ENCODE peak calls at places on chromosomes 12 and 14, in seven cellular contexts. M is lung microvascular endothelial cell; W is ureter; H is GM18507; V is activated CD4-positive, alpha-beta T cell treated with anti-CD3 and anti-CD28 coated beads for 1 hour; D is non-pigmented ciliary epithelial cell; O is KBM-7. A is an unnamed sample.

GRCh38 chr14:65549429-65549828 is 136.9 kb downstream of the FUT8 start:
- DNase-seq in M (no peak), W (no peak), H (no peak), V (no peak), D (no peak), O (peak; percentile 81), A (no peak)

GRCh38 chr12:127774828-127775227 is 492.1 kb upstream of the TMEM132C start:
- DNase-seq in M (no peak), W (no peak), H (no peak), V (no peak), D (no peak), O (no peak), A (no peak)

GRCh38 chr14:69669375-69669774 is 58.0 kb downstream of the SUSD6 start:
- DNase-seq in M (no peak), W (no peak), H (no peak), V (no peak), D (no peak), O (no peak), A (no peak)

GRCh38 chr12:132488127-132489077 is 1.5 kb upstream of the FBRSL1 start:
- DNase-seq in M (no peak), W (peak; percentile 66), H (no peak), V (no peak), D (no peak), O (peak; percentile 95), A (no peak)

GRCh38 chr12:90076851-90077319 is 368.2 kb upstream of the ATP2B1 start:
- DNase-seq in M (no peak), W (no peak), H (no peak), V (no peak), D (no peak), O (no peak), A (no peak)

GRCh38 chr12:1318327-1319031 is 275.9 kb downstream of the FBXL14 start:
- DNase-seq in M (peak; percentile 2), W (no peak), H (no peak), V (no peak), D (no peak), O (no peak), A (no peak)

GRCh38 chr14:74203546-74203945 is 35.7 kb upstream of the VSX2 start:
- DNase-seq in M (no peak), W (no peak), H (no peak), V (no peak), D (no peak), O (no peak), A (no peak)

GRCh38 chr12:57522887-57523705 is 472 bp downstream of the MBD6 start:
- DNase-seq in M (peak; percentile 39), W (peak; percentile 80), H (no peak), V (no peak), D (no peak), O (peak; percentile 78), A (peak; percentile 11)

GRCh38 chr14:41476526-41476925 is 130.2 kb upstream of the LRFN5 start:
- DNase-seq in M (no peak), W (no peak), H (no peak), V (no peak), D (peak; percentile 24), O (no peak), A (no peak)

GRCh38 chr12:109871678-109872314 is 8.5 kb downstream of the GLTP start:
- DNase-seq in M (no peak), W (no peak), H (no peak), V (no peak), D (no peak), O (no peak), A (no peak)

GRCh38 chr12:108446766-108447165 is 68.3 kb upstream of the FICD start:
- DNase-seq in M (no peak), W (no peak), H (no peak), V (no peak), D (no peak), O (no peak), A (no peak)

GRCh38 chr14:100856056-100856950 is 30.4 kb downstream of the MEG3 start:
- DNase-seq in M (no peak), W (no peak), H (no peak), V (no peak), D (no peak), O (no peak), A (no peak)

GRCh38 chr14:28673056-28673455 is 93.5 kb upstream of the FOXG1 start:
- DNase-seq in M (no peak), W (no peak), H (no peak), V (no peak), D (no peak), O (no peak), A (no peak)

GRCh38 chr12:57429473-57430116 is 1.2 kb downstream of the R3HDM2 start:
- DNase-seq in M (no peak), W (no peak), H (no peak), V (no peak), D (no peak), O (no peak), A (no peak)

GRCh38 chr14:104895786-104896642 is 28.7 kb upstream of the PLD4 start:
- DNase-seq in M (peak; percentile 36), W (peak; percentile 67), H (no peak), V (no peak), D (no peak), O (peak; percentile 20), A (no peak)

GRCh38 chr12:100190013-100190394 is 10.6 kb upstream of the ACTR6 start:
- DNase-seq in M (no peak), W (peak; percentile 26), H (no peak), V (no peak), D (no peak), O (no peak), A (no peak)

GRCh38 chr12:98893126-98893525 is 248.0 kb downstream of the APAF1 start:
- DNase-seq in M (no peak), W (no peak), H (no peak), V (no peak), D (no peak), O (no peak), A (no peak)

GRCh38 chr14:37584211-37585100 is 10.6 kb downstream of the FOXA1 start:
- DNase-seq in M (no peak), W (no peak), H (no peak), V (no peak), D (no peak), O (no peak), A (no peak)

GRCh38 chr14:92687681-92688433 is 60.6 kb downstream of the LGMN start:
- DNase-seq in M (peak; percentile 69), W (no peak), H (no peak), V (no peak), D (no peak), O (no peak), A (no peak)

GRCh38 chr14:64948612-64949210 is 6.2 kb upstream of the GPX2 start:
- DNase-seq in M (no peak), W (no peak), H (no peak), V (no peak), D (no peak), O (no peak), A (no peak)

GRCh38 chr12:49565956-49566265 is 2.0 kb downstream of the MCRS1 start:
- DNase-seq in M (no peak), W (no peak), H (no peak), V (no peak), D (no peak), O (no peak), A (no peak)

GRCh38 chr12:62613092-62613491 is 146.5 kb downstream of the MON2 start:
- DNase-seq in M (no peak), W (no peak), H (no peak), V (no peak), D (no peak), O (no peak), A (no peak)

GRCh38 chr14:85852900-85853299 is 323.0 kb downstream of the FLRT2 start:
- DNase-seq in M (no peak), W (no peak), H (no peak), V (no peak), D (no peak), O (no peak), A (no peak)

GRCh38 chr12:132194056-132194455 is 49.8 kb downstream of the NOC4L start:
- DNase-seq in M (peak; percentile 13), W (no peak), H (no peak), V (no peak), D (no peak), O (no peak), A (no peak)

GRCh38 chr14:88902850-88903249 is 78.4 kb downstream of the TTC8 start:
- DNase-seq in M (no peak), W (no peak), H (no peak), V (no peak), D (no peak), O (no peak), A (no peak)